ENCODE peak calls at places on chromosomes 12 and 14, in four cellular contexts. One of them, this sample, is unnamed.

GRCh38 chr14:98229676-98230366 is 1042.2 kb downstream of the BCL11B start:
- DNase-seq in esophagus squamous epithelium: no peak
- DNase-seq in pancreas: no peak
- DNase-seq in WERI-Rb-1: no peak
- DNase-seq in this sample: no peak

GRCh38 chr14:103517172-103517566 is 5.5 kb downstream of the CKB start:
- DNase-seq in esophagus squamous epithelium: no peak
- DNase-seq in pancreas: peak
- DNase-seq in WERI-Rb-1: no peak
- DNase-seq in this sample: no peak

GRCh38 chr14:103848720-103849077 is 1.3 kb upstream of the PPP1R13B start:
- DNase-seq in esophagus squamous epithelium: no peak
- DNase-seq in pancreas: no peak
- DNase-seq in WERI-Rb-1: no peak
- DNase-seq in this sample: no peak

GRCh38 chr12:5803532-5803931 is 141.5 kb downstream of the ANO2 start:
- DNase-seq in esophagus squamous epithelium: no peak
- DNase-seq in pancreas: no peak
- DNase-seq in WERI-Rb-1: no peak
- DNase-seq in this sample: no peak

GRCh38 chr12:124844411-124845397 is 19.0 kb downstream of the SCARB1 start:
- DNase-seq in esophagus squamous epithelium: no peak
- DNase-seq in pancreas: no peak
- DNase-seq in WERI-Rb-1: peak
- DNase-seq in this sample: no peak

GRCh38 chr12:113072136-113072535 is 15.6 kb downstream of the DTX1 start:
- DNase-seq in esophagus squamous epithelium: no peak
- DNase-seq in pancreas: no peak
- DNase-seq in WERI-Rb-1: no peak
- DNase-seq in this sample: no peak

GRCh38 chr14:90132821-90133570 is 71.2 kb downstream of the KCNK13 start:
- DNase-seq in esophagus squamous epithelium: no peak
- DNase-seq in pancreas: no peak
- DNase-seq in WERI-Rb-1: no peak
- DNase-seq in this sample: no peak

GRCh38 chr14:104665663-104666522 is 23.5 kb upstream of the INF2 start:
- DNase-seq in esophagus squamous epithelium: no peak
- DNase-seq in pancreas: peak
- DNase-seq in WERI-Rb-1: no peak
- DNase-seq in this sample: no peak

GRCh38 chr14:87334997-87335675 is 657.8 kb downstream of the GALC start:
- DNase-seq in esophagus squamous epithelium: no peak
- DNase-seq in pancreas: no peak
- DNase-seq in WERI-Rb-1: no peak
- DNase-seq in this sample: peak

GRCh38 chr14:71250791-71251190 is 343.5 kb downstream of the PCNX1 start:
- DNase-seq in esophagus squamous epithelium: no peak
- DNase-seq in pancreas: no peak
- DNase-seq in WERI-Rb-1: no peak
- DNase-seq in this sample: no peak

GRCh38 chr12:121295746-121296617 is 527 bp downstream of the CAMKK2 start:
- DNase-seq in esophagus squamous epithelium: no peak
- DNase-seq in pancreas: peak
- DNase-seq in WERI-Rb-1: peak
- DNase-seq in this sample: peak

GRCh38 chr14:52015411-52016030 is 26.2 kb downstream of the RTRAF start:
- DNase-seq in esophagus squamous epithelium: no peak
- DNase-seq in pancreas: no peak
- DNase-seq in WERI-Rb-1: peak
- DNase-seq in this sample: no peak

GRCh38 chr14:44418856-44419255 is 88.2 kb downstream of the FSCB start:
- DNase-seq in esophagus squamous epithelium: no peak
- DNase-seq in pancreas: no peak
- DNase-seq in WERI-Rb-1: no peak
- DNase-seq in this sample: no peak

GRCh38 chr12:42812086-42812485 is 222.5 kb upstream of the PRICKLE1 start:
- DNase-seq in esophagus squamous epithelium: no peak
- DNase-seq in pancreas: no peak
- DNase-seq in WERI-Rb-1: no peak
- DNase-seq in this sample: no peak

GRCh38 chr12:102950107-102950949 is 7.1 kb upstream of the ASCL1 start:
- DNase-seq in esophagus squamous epithelium: no peak
- DNase-seq in pancreas: no peak
- DNase-seq in WERI-Rb-1: peak
- DNase-seq in this sample: no peak

GRCh38 chr12:49093746-49094103 is 876 bp downstream of the DHH start:
- DNase-seq in esophagus squamous epithelium: no peak
- DNase-seq in pancreas: no peak
- DNase-seq in WERI-Rb-1: peak
- DNase-seq in this sample: no peak

GRCh38 chr12:55847603-55848329 is 5.0 kb upstream of the MMP19 start:
- DNase-seq in esophagus squamous epithelium: peak
- DNase-seq in pancreas: no peak
- DNase-seq in WERI-Rb-1: no peak
- DNase-seq in this sample: peak

GRCh38 chr12:64029013-64029857 is 184.7 kb downstream of the SRGAP1 start:
- DNase-seq in esophagus squamous epithelium: no peak
- DNase-seq in pancreas: no peak
- DNase-seq in WERI-Rb-1: no peak
- DNase-seq in this sample: no peak

GRCh38 chr12:46916796-46917419 is 91.1 kb upstream of the SLC38A4 start:
- DNase-seq in esophagus squamous epithelium: no peak
- DNase-seq in pancreas: no peak
- DNase-seq in WERI-Rb-1: no peak
- DNase-seq in this sample: no peak

GRCh38 chr12:43776498-43776897 is 17.7 kb downstream of the IRAK4 start:
- DNase-seq in esophagus squamous epithelium: no peak
- DNase-seq in pancreas: no peak
- DNase-seq in WERI-Rb-1: peak
- DNase-seq in this sample: peak

GRCh38 chr12:114476159-114476558 is 70.2 kb upstream of the TBX5 start:
- DNase-seq in esophagus squamous epithelium: no peak
- DNase-seq in pancreas: no peak
- DNase-seq in WERI-Rb-1: no peak
- DNase-seq in this sample: no peak

GRCh38 chr12:122862872-122863701 is 27.8 kb downstream of the HIP1R start:
- DNase-seq in esophagus squamous epithelium: no peak
- DNase-seq in pancreas: peak
- DNase-seq in WERI-Rb-1: peak
- DNase-seq in this sample: no peak

GRCh38 chr12:10498042-10498441 is 7.6 kb upstream of the EIF2S3B start:
- DNase-seq in esophagus squamous epithelium: no peak
- DNase-seq in pancreas: no peak
- DNase-seq in WERI-Rb-1: no peak
- DNase-seq in this sample: no peak

GRCh38 chr12:113899042-113899843 is 66.9 kb downstream of the RBM19 start:
- DNase-seq in esophagus squamous epithelium: no peak
- DNase-seq in pancreas: no peak
- DNase-seq in WERI-Rb-1: no peak
- DNase-seq in this sample: no peak

GRCh38 chr12:91811481-91812287 is 334.0 kb downstream of the BTG1 start:
- DNase-seq in esophagus squamous epithelium: no peak
- DNase-seq in pancreas: peak
- DNase-seq in WERI-Rb-1: peak
- DNase-seq in this sample: peak

GRCh38 chr12:45401008-45401407 is 185.1 kb downstream of the ANO6 start:
- DNase-seq in esophagus squamous epithelium: no peak
- DNase-seq in pancreas: no peak
- DNase-seq in WERI-Rb-1: no peak
- DNase-seq in this sample: no peak

GRCh38 chr12:63766498-63766897 is 13.2 kb upstream of the RXYLT1 start:
- DNase-seq in esophagus squamous epithelium: no peak
- DNase-seq in pancreas: no peak
- DNase-seq in WERI-Rb-1: no peak
- DNase-seq in this sample: no peak

GRCh38 chr12:132173135-132174014 is 29.1 kb downstream of the NOC4L start:
- DNase-seq in esophagus squamous epithelium: no peak
- DNase-seq in pancreas: no peak
- DNase-seq in WERI-Rb-1: no peak
- DNase-seq in this sample: no peak

GRCh38 chr14:104895786-104896642 is 28.7 kb upstream of the PLD4 start:
- DNase-seq in esophagus squamous epithelium: no peak
- DNase-seq in pancreas: peak
- DNase-seq in WERI-Rb-1: no peak
- DNase-seq in this sample: no peak

GRCh38 chr14:61889914-61890351 is 127.7 kb downstream of the SNAPC1 start:
- DNase-seq in esophagus squamous epithelium: no peak
- DNase-seq in pancreas: no peak
- DNase-seq in WERI-Rb-1: no peak
- DNase-seq in this sample: no peak

GRCh38 chr12:65828711-65829339 is 4.5 kb downstream of the HMGA2 start:
- DNase-seq in esophagus squamous epithelium: no peak
- DNase-seq in pancreas: no peak
- DNase-seq in WERI-Rb-1: no peak
- DNase-seq in this sample: no peak

GRCh38 chr12:131852551-131853299 is 24.5 kb downstream of the MMP17 start:
- DNase-seq in esophagus squamous epithelium: no peak
- DNase-seq in pancreas: peak
- DNase-seq in WERI-Rb-1: peak
- DNase-seq in this sample: no peak

GRCh38 chr14:21940887-21941855 is 267.6 kb upstream of the OR4E1 start:
- DNase-seq in esophagus squamous epithelium: no peak
- DNase-seq in pancreas: no peak
- DNase-seq in WERI-Rb-1: peak
- DNase-seq in this sample: peak

GRCh38 chr12:751828-752672 is at the start of gene WNK1:
- DNase-seq in esophagus squamous epithelium: peak
- DNase-seq in pancreas: peak
- DNase-seq in WERI-Rb-1: peak
- DNase-seq in this sample: peak

GRCh38 chr12:754238-754816 is 1.9 kb downstream of the WNK1 start:
- DNase-seq in esophagus squamous epithelium: no peak
- DNase-seq in pancreas: no peak
- DNase-seq in WERI-Rb-1: peak
- DNase-seq in this sample: no peak

GRCh38 chr12:752673-753400 is 458 bp downstream of the WNK1 start:
- DNase-seq in esophagus squamous epithelium: no peak
- DNase-seq in pancreas: peak
- DNase-seq in WERI-Rb-1: peak
- DNase-seq in this sample: no peak

GRCh38 chr12:754871-755562 is 2.6 kb downstream of the WNK1 start:
- DNase-seq in esophagus squamous epithelium: no peak
- DNase-seq in pancreas: no peak
- DNase-seq in WERI-Rb-1: no peak
- DNase-seq in this sample: peak

GRCh38 chr12:753401-754237 is 1.2 kb downstream of the WNK1 start:
- DNase-seq in esophagus squamous epithelium: no peak
- DNase-seq in pancreas: peak
- DNase-seq in WERI-Rb-1: peak
- DNase-seq in this sample: no peak
- TF ChIP-seq CTCF in esophagus squamous epithelium: no peak
- TF ChIP-seq CTCF in pancreas: no peak
- TF ChIP-seq CTCF in WERI-Rb-1: no peak
- TF ChIP-seq CTCF in this sample: no peak

GRCh38 chr12:4794503-4794902 is 74.3 kb downstream of the GALNT8 start:
- DNase-seq in esophagus squamous epithelium: no peak
- DNase-seq in pancreas: no peak
- DNase-seq in WERI-Rb-1: no peak
- DNase-seq in this sample: no peak
- H3K27ac ChIP-seq in esophagus squamous epithelium: no peak
- H3K27ac ChIP-seq in pancreas: no peak
- H3K27ac ChIP-seq in WERI-Rb-1: no peak
- H3K27ac ChIP-seq in this sample: no peak

GRCh38 chr12:108526482-108527234 is 11.6 kb downstream of the FICD start:
- DNase-seq in esophagus squamous epithelium: no peak
- DNase-seq in pancreas: no peak
- DNase-seq in WERI-Rb-1: no peak
- DNase-seq in this sample: no peak
- TF ChIP-seq CTCF in esophagus squamous epithelium: no peak
- TF ChIP-seq CTCF in pancreas: no peak
- TF ChIP-seq CTCF in WERI-Rb-1: no peak
- TF ChIP-seq CTCF in this sample: no peak

DNA sequence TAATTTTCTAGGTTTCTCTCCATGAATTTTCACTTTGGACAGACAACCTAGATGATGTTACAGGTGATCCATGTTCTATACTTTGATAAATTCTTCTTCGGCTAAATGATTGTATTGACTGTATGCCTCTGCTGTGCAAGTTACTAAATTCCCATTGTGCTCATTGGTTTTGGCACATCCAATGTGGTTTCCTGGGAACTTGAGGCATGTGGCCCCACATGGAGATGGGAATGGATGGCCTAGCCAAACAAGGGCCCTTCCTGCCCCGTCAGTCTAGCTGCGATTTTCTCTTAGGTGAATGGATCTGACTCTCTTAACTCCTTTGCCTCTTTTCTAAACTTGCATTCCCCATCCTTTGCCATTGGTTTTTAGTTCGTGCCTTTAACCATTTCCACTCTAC is 186.2 kb downstream of the PELI2 start:
- DNase-seq in esophagus squamous epithelium: no peak
- DNase-seq in pancreas: no peak
- DNase-seq in WERI-Rb-1: no peak
- DNase-seq in this sample: no peak
- H3K27ac ChIP-seq in esophagus squamous epithelium: no peak
- H3K27ac ChIP-seq in pancreas: no peak
- H3K27ac ChIP-seq in WERI-Rb-1: no peak
- H3K27ac ChIP-seq in this sample: no peak

GRCh38 chr12:98955284-98955683 is 310.2 kb downstream of the APAF1 start:
- DNase-seq in esophagus squamous epithelium: no peak
- DNase-seq in pancreas: no peak
- DNase-seq in WERI-Rb-1: peak
- DNase-seq in this sample: peak
- TF ChIP-seq CTCF in esophagus squamous epithelium: no peak
- TF ChIP-seq CTCF in pancreas: no peak
- TF ChIP-seq CTCF in WERI-Rb-1: peak
- TF ChIP-seq CTCF in this sample: no peak

GRCh38 chr14:95155044-95155443 is 2.3 kb downstream of the DICER1 start:
- DNase-seq in esophagus squamous epithelium: no peak
- DNase-seq in pancreas: no peak
- DNase-seq in WERI-Rb-1: no peak
- DNase-seq in this sample: no peak
- H3K27ac ChIP-seq in esophagus squamous epithelium: peak
- H3K27ac ChIP-seq in pancreas: no peak
- H3K27ac ChIP-seq in WERI-Rb-1: no peak
- H3K27ac ChIP-seq in this sample: no peak

This sample was measured in RWPE1.